ENCODE peak calls at places on chromosomes 11 and 22, in five cellular contexts. One of them, this sample, is unnamed.

GRCh38 chr11:59918987-59919589 is 19.1 kb upstream of the OOSP1 start:
- DNase-seq in H4: peak
- DNase-seq in WTC11: peak
- DNase-seq in T47D: peak
- DNase-seq in tibial artery: no peak
- DNase-seq in this sample: peak

GRCh38 chr11:119315139-119316016 is 1.6 kb downstream of the MCAM start:
- DNase-seq in WTC11: peak
- DNase-seq in H4: peak
- DNase-seq in T47D: no peak
- DNase-seq in tibial artery: peak
- DNase-seq in this sample: peak

GRCh38 chr11:107956543-107956942 is 28.3 kb downstream of the RAB39A start:
- DNase-seq in tibial artery: no peak
- DNase-seq in T47D: no peak
- DNase-seq in H4: no peak
- DNase-seq in WTC11: no peak
- DNase-seq in this sample: no peak

GRCh38 chr22:46159777-46160176 is 9.5 kb downstream of the PPARA start:
- DNase-seq in H4: peak
- DNase-seq in tibial artery: no peak
- DNase-seq in T47D: no peak
- DNase-seq in WTC11: no peak
- DNase-seq in this sample: no peak

GRCh38 chr11:85950317-85951048 is 95.3 kb downstream of the CCDC83 start:
- DNase-seq in H4: no peak
- DNase-seq in WTC11: no peak
- DNase-seq in tibial artery: no peak
- DNase-seq in T47D: no peak
- DNase-seq in this sample: no peak

GRCh38 chr11:126647735-126648134 is 292.2 kb downstream of the ST3GAL4 start:
- DNase-seq in T47D: no peak
- DNase-seq in H4: peak
- DNase-seq in tibial artery: no peak
- DNase-seq in WTC11: no peak
- DNase-seq in this sample: no peak

GRCh38 chr11:131683131-131683530 is 312.7 kb downstream of the NTM start:
- DNase-seq in tibial artery: no peak
- DNase-seq in T47D: no peak
- DNase-seq in WTC11: no peak
- DNase-seq in H4: no peak
- DNase-seq in this sample: no peak

GRCh38 chr11:14589421-14589820 is 54.2 kb upstream of the PDE3B start:
- DNase-seq in T47D: no peak
- DNase-seq in tibial artery: no peak
- DNase-seq in H4: no peak
- DNase-seq in WTC11: no peak
- DNase-seq in this sample: no peak

GRCh38 chr22:41946360-41947180 is at the start of gene CENPM:
- DNase-seq in tibial artery: peak
- DNase-seq in T47D: peak
- DNase-seq in WTC11: peak
- DNase-seq in H4: peak
- DNase-seq in this sample: peak

GRCh38 chr11:130534525-130534924 is 86.1 kb downstream of the ADAMTS15 start:
- DNase-seq in WTC11: no peak
- DNase-seq in H4: no peak
- DNase-seq in T47D: no peak
- DNase-seq in tibial artery: no peak
- DNase-seq in this sample: no peak

GRCh38 chr22:21446827-21447690 is 20.1 kb upstream of the TMEM191C start:
- DNase-seq in T47D: no peak
- DNase-seq in WTC11: peak
- DNase-seq in H4: no peak
- DNase-seq in tibial artery: peak
- DNase-seq in this sample: no peak

GRCh38 chr11:119594639-119595249 is 134.3 kb downstream of the NECTIN1 start:
- DNase-seq in H4: peak
- DNase-seq in tibial artery: no peak
- DNase-seq in WTC11: no peak
- DNase-seq in T47D: no peak
- DNase-seq in this sample: no peak

GRCh38 chr22:20514658-20515406 is 7.4 kb downstream of the MED15 start:
- DNase-seq in tibial artery: no peak
- DNase-seq in T47D: no peak
- DNase-seq in WTC11: no peak
- DNase-seq in H4: no peak
- DNase-seq in this sample: peak

GRCh38 chr11:31940396-31941037 is 129.4 kb upstream of the PAX6 start:
- DNase-seq in H4: no peak
- DNase-seq in T47D: no peak
- DNase-seq in tibial artery: no peak
- DNase-seq in WTC11: no peak
- DNase-seq in this sample: no peak